ENCODE peak calls at places on chromosome 16, in eight cellular contexts. W is hippocampal formation; Y is AG10803; G is stimulated activated CD8-positive, alpha-beta memory T cell treated with anti-CD3 and anti-CD28 coated beads, Interleukin-4, amount 100 ng/mL, for 4 hours; D is activated effector memory CD4-positive, alpha-beta T cell treated with anti-CD3 and anti-CD28 coated beads, Interleukin-2, amount 50 U/mL, for 16 hours; J is A549; A is PC-9; O is tibial nerve. Q is an unnamed sample.
A peak's percentile ranks its signal among the peaks of the same experiment; 100 is the strongest.

GRCh38 chr16:27355610-27356009 is 41.8 kb downstream of the IL4R start:
- DNase-seq in W (no peak), Y (peak; percentile 37), G (no peak), D (peak; percentile 81), J (no peak), A (no peak), O (peak; percentile 24), Q (peak; percentile 57)

GRCh38 chr16:53129281-53130192 is 74.7 kb downstream of the CHD9 start:
- DNase-seq in W (no peak), Y (peak; percentile 53), G (no peak), D (no peak), J (no peak), A (no peak), O (no peak), Q (peak; percentile 83)

GRCh38 chr16:88357306-88358032 is 25.3 kb upstream of the ZNF469 start:
- DNase-seq in W (no peak), Y (peak; percentile 76), G (no peak), D (no peak), J (no peak), A (no peak), O (no peak), Q (no peak)

GRCh38 chr16:17359778-17360177 is 111.0 kb downstream of the XYLT1 start:
- DNase-seq in W (peak; percentile 40), Y (peak; percentile 73), G (no peak), D (peak; percentile 84), J (no peak), A (no peak), O (no peak), Q (peak; percentile 15)

GRCh38 chr16:35797811-35798210 is 2338.4 kb downstream of the TP53TG3F start:
- DNase-seq in W (no peak), Y (no peak), G (no peak), D (no peak), J (no peak), A (no peak), O (no peak), Q (no peak)

GRCh38 chr16:3431779-3432219 is 11.5 kb downstream of the ZNF597 start:
- DNase-seq in W (no peak), Y (peak; percentile 62), G (peak; percentile 10), D (peak; percentile 84), J (no peak), A (no peak), O (peak; percentile 4), Q (peak; percentile 56)

GRCh38 chr16:3767333-3767977 is 50.1 kb upstream of the TRAP1 start:
- DNase-seq in W (no peak), Y (no peak), G (no peak), D (peak; percentile 33), J (no peak), A (no peak), O (no peak), Q (no peak)

GRCh38 chr16:35215287-35215686 is 1755.9 kb downstream of the TP53TG3F start:
- DNase-seq in W (no peak), Y (no peak), G (no peak), D (no peak), J (no peak), A (no peak), O (no peak), Q (no peak)

GRCh38 chr16:88088161-88088581 is 136.9 kb downstream of the BANP start:
- DNase-seq in W (no peak), Y (peak; percentile 18), G (no peak), D (no peak), J (no peak), A (no peak), O (peak; percentile 22), Q (no peak)

GRCh38 chr16:52852978-52853377 is 199.7 kb downstream of the CHD9NB start:
- DNase-seq in W (no peak), Y (no peak), G (no peak), D (no peak), J (no peak), A (no peak), O (no peak), Q (no peak)

GRCh38 chr16:3214904-3215600 is 19.9 kb downstream of the ZNF200 start:
- DNase-seq in W (no peak), Y (no peak), G (no peak), D (no peak), J (no peak), A (no peak), O (no peak), Q (no peak)

GRCh38 chr16:65500007-65500406 is 378.1 kb upstream of the CDH11 start:
- DNase-seq in W (no peak), Y (no peak), G (no peak), D (no peak), J (no peak), A (no peak), O (no peak), Q (no peak)

GRCh38 chr16:57732011-57732410 is 3.6 kb upstream of the KATNB1 start:
- DNase-seq in W (no peak), Y (peak; percentile 89), G (no peak), D (no peak), J (no peak), A (no peak), O (no peak), Q (no peak)

GRCh38 chr16:483351-484075 is 44.0 kb upstream of the CAPN15 start:
- DNase-seq in W (no peak), Y (no peak), G (no peak), D (no peak), J (no peak), A (no peak), O (no peak), Q (peak; percentile 64)